ENCODE peak calls at places on chromosome 7, in four cellular contexts. One of them, this sample, is unnamed.

GRCh38 chr7:80189638-80190037 is 55.0 kb downstream of the GNAI1 start:
- DNase-seq in fibroblast of lung: no peak
- DNase-seq in lower lobe of right lung: no peak
- DNase-seq in fibroblast of pulmonary artery: no peak
- DNase-seq in this sample: no peak

GRCh38 chr7:134422646-134423045 is 36.3 kb downstream of the AKR1B1 start:
- DNase-seq in lower lobe of right lung: no peak
- DNase-seq in fibroblast of pulmonary artery: no peak
- DNase-seq in fibroblast of lung: no peak
- DNase-seq in this sample: no peak

GRCh38 chr7:39967420-39968161 is 17.5 kb downstream of the CDK13 start:
- DNase-seq in fibroblast of pulmonary artery: no peak
- DNase-seq in lower lobe of right lung: no peak
- DNase-seq in fibroblast of lung: no peak
- DNase-seq in this sample: no peak

GRCh38 chr7:34928052-34928451 is 109.2 kb downstream of the DPY19L1 start:
- DNase-seq in lower lobe of right lung: peak
- DNase-seq in fibroblast of pulmonary artery: peak
- DNase-seq in fibroblast of lung: peak
- DNase-seq in this sample: peak

GRCh38 chr7:87599336-87599735 is 1.3 kb downstream of the ABCB1 start:
- DNase-seq in fibroblast of lung: peak
- DNase-seq in fibroblast of pulmonary artery: no peak
- DNase-seq in lower lobe of right lung: peak
- DNase-seq in this sample: no peak

GRCh38 chr7:135930565-135931423 is 46.4 kb downstream of the MTPN start:
- DNase-seq in fibroblast of pulmonary artery: peak
- DNase-seq in lower lobe of right lung: no peak
- DNase-seq in fibroblast of lung: peak
- DNase-seq in this sample: peak

GRCh38 chr7:79502151-79502550 is 48.7 kb upstream of the MAGI2 start:
- DNase-seq in fibroblast of lung: no peak
- DNase-seq in lower lobe of right lung: no peak
- DNase-seq in fibroblast of pulmonary artery: no peak
- DNase-seq in this sample: no peak

GRCh38 chr7:101700424-101700823 is 71.3 kb upstream of the MYL10 start:
- DNase-seq in fibroblast of lung: no peak
- DNase-seq in lower lobe of right lung: no peak
- DNase-seq in fibroblast of pulmonary artery: no peak
- DNase-seq in this sample: no peak

GRCh38 chr7:69674701-69675182 is 76.5 kb downstream of the AUTS2 start:
- DNase-seq in fibroblast of pulmonary artery: no peak
- DNase-seq in lower lobe of right lung: no peak
- DNase-seq in fibroblast of lung: no peak
- DNase-seq in this sample: no peak

GRCh38 chr7:5428470-5429252 is 5.0 kb upstream of the TNRC18 start:
- DNase-seq in fibroblast of lung: peak
- DNase-seq in fibroblast of pulmonary artery: peak
- DNase-seq in lower lobe of right lung: peak
- DNase-seq in this sample: peak

DNA sequence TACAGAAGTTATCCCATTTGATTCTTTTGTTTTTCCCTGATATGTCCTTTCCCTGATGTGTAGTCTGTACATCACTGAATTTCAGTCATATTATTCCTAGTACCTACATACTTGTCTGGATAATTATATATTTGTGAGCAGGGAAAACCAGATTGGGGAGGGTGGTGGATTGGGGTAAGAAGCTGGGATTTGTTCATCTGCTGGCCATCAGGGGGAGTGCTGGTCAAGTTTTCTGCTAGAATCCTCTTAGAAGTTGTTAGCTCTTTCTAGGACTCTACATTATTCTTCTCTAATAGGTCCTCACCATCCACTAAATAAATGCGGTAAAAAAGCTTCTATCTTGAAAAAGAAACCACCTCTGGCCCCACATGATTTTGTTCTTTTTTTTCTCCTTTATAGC is 232.7 kb upstream of the TAC1 start:
- DNase-seq in fibroblast of lung: no peak
- DNase-seq in lower lobe of right lung: no peak
- DNase-seq in fibroblast of pulmonary artery: peak
- DNase-seq in this sample: peak
- TF ChIP-seq CTCF in fibroblast of lung: peak
- TF ChIP-seq CTCF in lower lobe of right lung: peak
- TF ChIP-seq CTCF in fibroblast of pulmonary artery: peak
- TF ChIP-seq CTCF in this sample: peak

DNA sequence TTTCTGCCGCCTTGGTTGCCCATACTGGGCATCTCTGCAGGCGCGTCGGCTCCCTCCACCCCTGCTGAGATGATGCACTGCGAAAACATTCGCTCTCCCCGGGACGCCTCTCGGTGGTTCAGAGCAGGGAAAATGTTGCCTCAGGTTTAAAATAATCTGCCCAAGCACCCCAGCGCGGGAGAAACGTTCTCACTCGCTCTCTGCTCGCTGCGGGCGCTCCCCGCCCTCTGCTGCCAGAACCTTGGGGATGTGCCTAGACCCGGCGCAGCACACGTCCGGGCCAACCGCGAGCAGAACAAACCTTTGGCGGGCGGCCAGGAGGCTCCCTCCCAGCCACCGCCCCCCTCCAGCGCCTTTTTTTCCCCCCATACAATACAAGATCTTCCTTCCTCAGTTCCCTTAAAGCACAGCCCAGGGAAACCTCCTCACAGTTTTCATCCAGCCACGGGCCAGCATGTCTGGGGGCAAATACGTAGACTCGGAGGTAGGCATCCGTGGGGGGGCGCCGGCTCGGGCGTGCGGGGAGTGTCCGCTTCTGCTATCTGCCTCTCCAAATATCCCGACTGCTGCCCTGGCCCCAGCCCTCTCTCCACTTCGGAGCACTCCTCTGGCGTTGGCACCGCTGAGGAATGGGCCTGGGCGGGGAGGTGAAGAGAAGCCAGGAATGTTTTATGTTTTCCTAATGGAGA is at the start of gene CAV1:
- DNase-seq in fibroblast of pulmonary artery: peak
- DNase-seq in lower lobe of right lung: peak
- DNase-seq in fibroblast of lung: peak
- DNase-seq in this sample: peak
- TF ChIP-seq CTCF in fibroblast of pulmonary artery: peak
- TF ChIP-seq CTCF in lower lobe of right lung: peak
- TF ChIP-seq CTCF in fibroblast of lung: no peak
- TF ChIP-seq CTCF in this sample: peak

GRCh38 chr7:19948160-19948559 is 174.7 kb upstream of the TMEM196 start:
- DNase-seq in fibroblast of pulmonary artery: no peak
- DNase-seq in fibroblast of lung: no peak
- DNase-seq in lower lobe of right lung: no peak
- DNase-seq in this sample: no peak
- TF ChIP-seq CTCF in fibroblast of pulmonary artery: no peak
- TF ChIP-seq CTCF in fibroblast of lung: no peak
- TF ChIP-seq CTCF in lower lobe of right lung: no peak
- TF ChIP-seq CTCF in this sample: no peak

GRCh38 chr7:2100278-2101205 is 132.2 kb downstream of the MAD1L1 start:
- DNase-seq in lower lobe of right lung: no peak
- DNase-seq in fibroblast of lung: no peak
- DNase-seq in fibroblast of pulmonary artery: no peak
- DNase-seq in this sample: no peak
- TF ChIP-seq CTCF in lower lobe of right lung: no peak
- TF ChIP-seq CTCF in fibroblast of lung: no peak
- TF ChIP-seq CTCF in fibroblast of pulmonary artery: no peak
- TF ChIP-seq CTCF in this sample: no peak

GRCh38 chr7:66503551-66504031 is 125.1 kb upstream of the KCTD7 start:
- DNase-seq in fibroblast of pulmonary artery: no peak
- DNase-seq in fibroblast of lung: no peak
- DNase-seq in lower lobe of right lung: no peak
- DNase-seq in this sample: no peak

GRCh38 chr7:66500087-66500486 is 128.6 kb upstream of the KCTD7 start:
- DNase-seq in fibroblast of pulmonary artery: no peak
- DNase-seq in fibroblast of lung: no peak
- DNase-seq in lower lobe of right lung: no peak
- DNase-seq in this sample: peak

GRCh38 chr7:66503036-66503370 is 125.7 kb upstream of the KCTD7 start:
- DNase-seq in lower lobe of right lung: no peak
- DNase-seq in fibroblast of lung: no peak
- DNase-seq in fibroblast of pulmonary artery: no peak
- DNase-seq in this sample: no peak

GRCh38 chr7:66504131-66504530 is 124.5 kb upstream of the KCTD7 start:
- DNase-seq in fibroblast of pulmonary artery: no peak
- DNase-seq in fibroblast of lung: no peak
- DNase-seq in lower lobe of right lung: no peak
- DNase-seq in this sample: no peak

DNA sequence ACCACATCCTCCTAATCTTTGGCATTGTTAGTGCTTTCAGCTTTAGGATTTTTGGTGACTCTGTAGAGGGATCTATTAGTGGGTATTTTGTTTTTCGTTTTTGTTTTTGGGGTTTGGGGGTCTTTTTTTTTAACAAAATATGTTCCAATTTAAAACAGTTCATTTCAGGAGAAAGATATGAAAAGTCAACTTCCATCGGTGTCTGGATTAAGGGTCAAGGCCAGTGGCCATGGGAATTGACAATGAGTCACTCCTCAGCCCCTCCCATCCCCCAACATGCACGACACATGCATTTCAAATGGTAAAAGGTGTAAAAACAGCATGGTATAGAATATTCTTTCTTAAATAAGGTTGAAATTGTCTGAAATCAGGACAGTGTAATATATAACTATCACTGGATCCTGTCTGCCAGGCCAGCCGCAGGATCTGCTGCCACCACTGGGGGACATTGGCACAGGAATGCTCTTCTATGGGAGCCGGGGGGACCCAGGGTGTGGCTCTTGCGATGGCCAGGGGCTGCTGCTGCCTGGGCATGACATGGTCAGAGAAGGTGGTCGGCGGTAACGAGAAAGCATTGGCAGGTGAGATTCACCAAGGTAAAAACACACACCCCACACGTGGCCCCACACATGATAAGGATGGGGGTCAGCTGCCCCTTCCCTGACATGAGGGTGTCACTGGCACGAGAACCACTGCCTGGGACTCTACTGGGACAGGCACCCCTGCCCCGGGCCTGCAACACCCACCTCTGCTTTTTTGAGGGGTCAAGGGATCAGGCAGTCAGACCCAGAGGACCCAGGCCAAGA is 126.2 kb upstream of the KCTD7 start:
- DNase-seq in fibroblast of pulmonary artery: no peak
- DNase-seq in fibroblast of lung: no peak
- DNase-seq in lower lobe of right lung: no peak
- DNase-seq in this sample: no peak
- TF ChIP-seq CTCF in fibroblast of pulmonary artery: peak
- TF ChIP-seq CTCF in fibroblast of lung: peak
- TF ChIP-seq CTCF in lower lobe of right lung: no peak
- TF ChIP-seq CTCF in this sample: peak

This sample was measured in HFFc6.